ENCODE peak calls at places on chromosomes 2 and 18, in seven cellular contexts. J is transverse colon, G is H1, I is GM12878, K is sigmoid colon, E is breast epithelium, Z is GM23338. T is an unnamed sample.

GRCh38 chr18:44759925-44760342 is 79.2 kb downstream of the SETBP1 start:
- DNase-seq in K (no peak), G (no peak), I (peak; percentile 48), E (no peak), J (no peak), Z (no peak), T (no peak)

GRCh38 chr2:182917924-182918323 is 51.5 kb upstream of the FRZB start:
- DNase-seq in E (no peak), G (no peak), J (no peak), I (no peak), K (no peak), Z (no peak), T (no peak)

GRCh38 chr2:124883595-124883994 is 858.5 kb downstream of the CNTNAP5 start:
- DNase-seq in E (no peak), K (no peak), I (no peak), Z (no peak), J (no peak), G (no peak), T (no peak)

GRCh38 chr2:57760448-57760847 is 286.2 kb upstream of the VRK2 start:
- DNase-seq in G (no peak), J (no peak), K (no peak), E (no peak), I (peak; percentile 51), Z (peak; percentile 20), T (no peak)

GRCh38 chr2:216822470-216822869 is 37.4 kb downstream of the TNP1 start:
- DNase-seq in K (no peak), J (no peak), I (no peak), G (no peak), Z (no peak), E (no peak), T (no peak)

GRCh38 chr2:85291425-85292023 is 36.3 kb downstream of the TGOLN2 start:
- DNase-seq in G (no peak), E (no peak), J (no peak), I (no peak), K (no peak), Z (no peak), T (no peak)

GRCh38 chr18:5420909-5421308 is 122.9 kb downstream of the EPB41L3 start:
- DNase-seq in Z (no peak), I (no peak), K (no peak), G (no peak), E (no peak), J (no peak), T (no peak)

GRCh38 chr2:161004379-161004778 is 155.8 kb upstream of the TANK start:
- DNase-seq in E (no peak), K (no peak), J (no peak), I (no peak), G (no peak), Z (peak; percentile 40), T (no peak)

GRCh38 chr18:46324556-46324955 is 220.4 kb downstream of the HAUS1 start:
- DNase-seq in K (no peak), J (no peak), E (no peak), G (no peak), I (no peak), Z (peak; percentile 76), T (no peak)

GRCh38 chr2:186503827-186504606 is 18.0 kb downstream of the ZC3H15 start:
- DNase-seq in I (no peak), Z (peak; percentile 61), J (no peak), E (no peak), G (no peak), K (no peak), T (no peak)

GRCh38 chr2:210955591-210955990 is 399.2 kb downstream of the CPS1 start:
- DNase-seq in I (no peak), G (no peak), Z (no peak), K (no peak), E (no peak), J (no peak), T (no peak)

GRCh38 chr2:53202063-53202462 is 565.5 kb upstream of the CHAC2 start:
- DNase-seq in E (no peak), I (no peak), Z (peak; percentile 5), J (peak; percentile 24), G (no peak), K (no peak), T (no peak)
- TF ChIP-seq CTCF in E (no peak), I (no peak), Z (peak; percentile 59), J (no peak), G (no peak), K (no peak), T (no peak)

DNA sequence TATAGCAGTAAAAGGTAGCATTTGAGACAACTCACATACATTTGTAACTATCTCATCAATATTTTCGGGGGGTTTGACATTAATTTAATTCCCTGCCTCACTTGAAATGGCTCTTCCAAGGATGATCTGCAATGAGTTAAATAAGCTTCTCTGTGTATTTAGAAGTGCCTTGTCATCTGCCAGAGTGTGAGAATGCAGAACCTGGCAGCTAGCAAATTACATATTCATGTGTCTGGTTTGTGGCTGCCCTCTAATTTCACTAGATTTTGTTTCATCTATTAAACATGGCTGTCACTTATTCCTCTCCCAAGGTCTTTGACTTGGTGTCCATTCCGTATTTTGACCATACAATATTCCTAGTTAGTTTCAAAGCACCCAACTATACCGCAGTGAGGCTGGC is 158.3 kb upstream of the CAVIN2 start:
- DNase-seq in K (no peak), Z (no peak), J (no peak), I (no peak), E (no peak), G (no peak), T (no peak)
- TF ChIP-seq POLR2AphosphoS5 in K (no peak), Z (no peak), J (no peak), I (no peak), E (no peak), G (no peak), T (no peak)

DNA sequence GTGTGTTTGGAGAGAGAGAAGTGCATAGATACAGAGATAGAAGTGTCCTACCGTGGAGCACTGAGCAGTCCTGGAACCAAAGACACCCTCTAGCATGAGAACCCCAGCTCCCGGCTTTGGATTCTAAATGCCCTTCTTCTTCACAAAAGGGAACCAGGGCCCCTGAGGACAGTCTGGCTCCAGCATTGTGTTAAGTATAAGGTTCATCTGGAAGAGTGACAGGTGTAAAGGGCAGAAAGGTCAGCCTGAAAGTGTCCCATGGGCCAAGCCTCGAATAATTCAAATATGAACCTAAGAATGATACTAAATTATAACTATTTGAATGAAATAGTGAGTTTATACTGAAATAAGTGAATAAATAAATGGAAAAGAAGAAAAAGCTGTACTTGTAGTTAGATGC is 109.7 kb downstream of the SNTG2 start:
- DNase-seq in I (no peak), J (no peak), G (no peak), E (no peak), K (no peak), Z (no peak), T (no peak)
- H3K4me3 ChIP-seq in I (no peak overlapping the region), J (no peak overlapping the region), G (no peak overlapping the region), E (no peak overlapping the region), K (no peak overlapping the region), Z (no peak overlapping the region), T (no peak overlapping the region)

GRCh38 chr2:6454286-6454990 is 411.3 kb downstream of the CMPK2 start:
- DNase-seq in I (no peak), G (no peak), J (no peak), K (no peak), E (no peak), Z (no peak), T (no peak)

GRCh38 chr2:6447209-6447608 is 418.5 kb downstream of the CMPK2 start:
- DNase-seq in J (no peak), G (no peak), Z (no peak), K (no peak), I (no peak), E (no peak), T (no peak)

GRCh38 chr2:6452702-6453481 is 412.8 kb downstream of the CMPK2 start:
- DNase-seq in K (no peak), G (peak; percentile 5), Z (peak; percentile 66), E (no peak), J (no peak), I (no peak), T (no peak)
- TF ChIP-seq CTCF in K (no peak), G (peak; percentile 23), Z (peak; percentile 51), E (no peak), J (no peak), I (no peak), T (no peak)